ENCODE peak calls at places on chromosomes 7 and 10, in five cellular contexts. R, H, B, Z and P are unnamed samples.
A peak's percentile ranks its signal among the peaks of the same experiment; 100 is the strongest.

GRCh38 chr10:132538790-132539421 is 1.3 kb downstream of the INPP5A start:
- DNase-seq in Z (no peak), R (no peak), H (no peak), B (no peak), P (no peak)

GRCh38 chr7:123994449-123994848 is 38.4 kb downstream of the TMEM229A start:
- DNase-seq in R (no peak), B (no peak), H (no peak), Z (no peak), P (no peak)

GRCh38 chr10:75143353-75143752 is 31.9 kb downstream of the SAMD8 start:
- DNase-seq in R (peak; percentile 47), B (no peak), Z (no peak), H (no peak), P (no peak)

GRCh38 chr7:157056957-157057902 is 46.8 kb upstream of the MNX1 start:
- DNase-seq in Z (no peak), R (no peak), H (no peak), B (no peak), P (no peak)

GRCh38 chr10:30550967-30551815 is 78.4 kb downstream of the LYZL2 start:
- DNase-seq in B (no peak), Z (no peak), R (no peak), H (no peak), P (no peak)

GRCh38 chr7:24290004-24290641 is 6.1 kb downstream of the NPY start:
- DNase-seq in R (peak; percentile 18), H (peak; percentile 86), Z (no peak), B (peak; percentile 86), P (peak; percentile 81)

GRCh38 chr7:82559203-82559805 is 115.7 kb upstream of the CACNA2D1 start:
- DNase-seq in Z (no peak), H (no peak), B (peak; percentile 89), R (no peak), P (no peak)

GRCh38 chr7:87628780-87629569 is 777 bp downstream of the RUNDC3B start:
- DNase-seq in B (peak; percentile 69), H (peak; percentile 64), R (peak; percentile 3), Z (peak; percentile 9), P (peak; percentile 32)

GRCh38 chr7:70698219-70698832 is 433.6 kb upstream of the GALNT17 start:
- DNase-seq in B (peak; percentile 70), H (peak; percentile 20), Z (peak; percentile 43), R (peak; percentile 76), P (peak; percentile 64)

GRCh38 chr10:69807122-69807521 is 5.4 kb downstream of the COL13A1 start:
- DNase-seq in B (no peak), H (no peak), Z (no peak), R (peak; percentile 65), P (no peak)

GRCh38 chr10:1504940-1505339 is 232.4 kb downstream of the ADARB2 start:
- DNase-seq in R (no peak), H (no peak), Z (no peak), B (no peak), P (no peak)

GRCh38 chr10:24374134-24374915 is 165.4 kb downstream of the KIAA1217 start:
- DNase-seq in Z (no peak), H (no peak), B (no peak), R (peak; percentile 52), P (no peak)

GRCh38 chr7:153886506-153887391 is 165.4 kb upstream of the DPP6 start:
- DNase-seq in B (no peak), Z (no peak), H (no peak), R (no peak), P (no peak)

GRCh38 chr10:24866615-24867583 is 85.5 kb downstream of the PRTFDC1 start:
- DNase-seq in H (no peak), Z (no peak), R (peak; percentile 66), B (no peak), P (no peak)

GRCh38 chr7:46569117-46569433 is 648.0 kb upstream of the IGFBP3 start:
- DNase-seq in R (no peak), H (no peak), B (no peak), Z (no peak), P (no peak)

GRCh38 chr7:144437370-144438191 is 34.1 kb upstream of the NOBOX start:
- DNase-seq in Z (peak; percentile 86), H (peak; percentile 83), B (peak; percentile 67), R (peak; percentile 83), P (peak; percentile 45)

GRCh38 chr7:1513657-1514095 is 9.5 kb upstream of the INTS1 start:
- DNase-seq in H (no peak), Z (no peak), B (no peak), R (no peak), P (no peak)

GRCh38 chr7:66880009-66880554 is 40.9 kb upstream of the TMEM248 start:
- DNase-seq in Z (no peak), R (no peak), H (no peak), B (no peak), P (no peak)

GRCh38 chr7:116864084-116864483 is 1.7 kb downstream of the CAPZA2 start:
- DNase-seq in Z (no peak), R (no peak), H (no peak), B (no peak), P (no peak)

GRCh38 chr10:93554760-93555432 is 11.6 kb upstream of the FFAR4 start:
- DNase-seq in R (peak; percentile 79), Z (peak; percentile 68), H (peak; percentile 70), B (peak; percentile 36), P (peak; percentile 75)
- TF ChIP-seq CTCF in R (peak; percentile 76), Z (peak; percentile 61), H (peak; percentile 69), B (peak; percentile 72), P (peak; percentile 55)

DNA sequence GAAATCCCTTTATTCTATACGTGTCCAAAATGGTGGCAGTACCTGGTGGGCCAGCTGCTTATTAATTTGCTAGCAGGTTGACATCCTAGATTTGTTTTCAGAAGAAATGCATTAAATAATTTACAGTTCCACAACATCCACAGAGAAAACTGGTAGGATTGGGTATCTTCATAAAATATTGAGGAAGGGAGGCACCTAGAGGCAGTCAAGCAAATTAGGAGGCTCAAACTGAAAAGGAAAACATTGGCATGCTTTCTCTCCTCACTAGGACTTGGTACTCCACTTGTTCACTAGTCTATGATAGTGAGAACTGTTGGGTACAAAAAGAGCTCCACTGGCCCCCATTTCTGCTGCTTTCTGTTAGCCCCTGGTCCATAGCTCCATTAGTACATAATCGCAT is 18.3 kb upstream of the LRGUK start:
- DNase-seq in Z (no peak), H (no peak), B (no peak), R (no peak), P (no peak)
- TF ChIP-seq CTCF in Z (no peak), H (no peak), B (peak; percentile 33), R (no peak), P (no peak)

GRCh38 chr10:48289652-48290238 is 15.2 kb upstream of the FRMPD2 start:
- DNase-seq in Z (peak; percentile 50), B (peak; percentile 46), R (peak; percentile 57), H (peak; percentile 68), P (peak; percentile 57)
- TF ChIP-seq CTCF in Z (peak; percentile 79), B (peak; percentile 79), R (peak; percentile 84), H (peak; percentile 74), P (peak; percentile 81)

DNA sequence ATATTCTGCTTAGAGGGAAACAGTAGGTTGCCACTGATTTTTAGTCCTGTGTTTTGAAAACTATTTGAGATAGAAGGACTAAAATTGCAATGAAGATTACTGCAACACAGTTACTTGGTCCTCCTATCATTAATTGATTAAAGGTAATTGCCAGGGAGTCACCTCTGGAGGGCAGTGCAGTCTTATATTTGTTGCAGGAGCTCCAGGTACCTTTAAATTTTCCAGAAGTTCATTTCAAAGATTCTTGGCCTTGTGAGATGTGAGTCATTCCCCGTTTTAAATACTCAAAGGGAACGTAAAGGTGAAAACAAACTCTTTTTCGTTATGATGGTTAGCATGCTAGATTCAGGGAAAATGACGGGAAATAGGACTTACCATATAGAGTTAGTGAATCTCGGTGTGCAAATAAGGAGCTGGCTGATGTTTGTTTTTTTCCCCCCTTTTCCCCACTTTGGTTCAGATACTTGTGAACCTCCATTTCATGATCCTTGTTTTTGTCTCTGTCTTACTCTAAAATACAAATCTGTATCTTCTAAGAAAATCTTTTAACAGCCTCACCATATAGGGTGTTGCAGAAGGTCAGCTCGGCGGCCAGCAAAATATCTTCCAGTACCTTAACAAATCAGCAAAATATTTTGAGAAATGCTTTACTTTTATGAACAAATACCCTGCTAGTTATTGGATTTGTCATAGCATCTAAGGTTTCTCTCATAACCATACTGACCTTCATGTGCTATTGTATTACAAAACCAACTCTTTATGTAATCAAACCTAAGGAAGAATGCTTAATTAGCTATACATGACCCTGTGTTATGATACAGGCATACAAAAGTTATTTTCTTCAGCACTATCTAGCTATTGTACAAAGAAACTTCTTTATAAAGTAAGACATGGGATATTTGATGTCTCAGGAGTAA is 143.0 kb upstream of the HDAC9 start:
- DNase-seq in B (peak; percentile 65), H (peak; percentile 46), Z (peak; percentile 42), R (peak; percentile 83), P (peak; percentile 12)
- TF ChIP-seq CTCF in B (peak; percentile 68), H (peak; percentile 67), Z (peak; percentile 72), R (peak; percentile 53), P (peak; percentile 65)

GRCh38 chr7:18421297-18422004 is 74.1 kb upstream of the HDAC9 start:
- DNase-seq in B (no peak), H (no peak), R (no peak), Z (no peak), P (peak; percentile 16)
- TF ChIP-seq CTCF in B (no peak), H (no peak), R (no peak), Z (no peak), P (no peak)

GRCh38 chr7:12731214-12731656 is 43.8 kb downstream of the ARL4A start:
- DNase-seq in R (peak; percentile 67), H (peak; percentile 12), B (peak; percentile 78), Z (no peak), P (no peak)
- TF ChIP-seq CTCF in R (peak; percentile 10), H (no peak), B (no peak), Z (no peak), P (no peak)